ENCODE peak calls at places on chromosomes 2 and 18, in ten cellular contexts. One of them, this sample, is unnamed.

GRCh38 chr18:24791736-24792135 is 331.3 kb downstream of the HRH4 start:
- DNase-seq in AG04450: no peak
- DNase-seq in CD8-positive, alpha-beta T cell: no peak
- DNase-seq in prostate gland: no peak
- DNase-seq in H9: no peak
- DNase-seq in BE2C: no peak
- DNase-seq in IMR-90: no peak
- DNase-seq in thoracic aorta: no peak
- DNase-seq in mammary epithelial cell: no peak
- DNase-seq in OCI-LY7: no peak
- DNase-seq in this sample: no peak

GRCh38 chr2:213316001-213316735 is 31.9 kb downstream of the SPAG16 start:
- DNase-seq in BE2C: no peak
- DNase-seq in IMR-90: peak; percentile 37
- DNase-seq in H9: no peak
- DNase-seq in CD8-positive, alpha-beta T cell: no peak
- DNase-seq in AG04450: no peak
- DNase-seq in mammary epithelial cell: peak; percentile 58
- DNase-seq in thoracic aorta: no peak
- DNase-seq in OCI-LY7: no peak
- DNase-seq in prostate gland: peak; percentile 38
- DNase-seq in this sample: no peak

GRCh38 chr2:40208478-40208877 is 243.4 kb downstream of the SLC8A1 start:
- DNase-seq in CD8-positive, alpha-beta T cell: no peak
- DNase-seq in IMR-90: no peak
- DNase-seq in H9: no peak
- DNase-seq in OCI-LY7: no peak
- DNase-seq in BE2C: no peak
- DNase-seq in thoracic aorta: no peak
- DNase-seq in prostate gland: no peak
- DNase-seq in AG04450: no peak
- DNase-seq in mammary epithelial cell: no peak
- DNase-seq in this sample: no peak

GRCh38 chr2:172442072-172442895 is 14.9 kb downstream of the ITGA6 start:
- DNase-seq in H9: peak; percentile 50
- DNase-seq in BE2C: no peak
- DNase-seq in OCI-LY7: no peak
- DNase-seq in thoracic aorta: no peak
- DNase-seq in AG04450: peak; percentile 73
- DNase-seq in CD8-positive, alpha-beta T cell: no peak
- DNase-seq in IMR-90: peak; percentile 97
- DNase-seq in mammary epithelial cell: peak; percentile 100
- DNase-seq in prostate gland: peak; percentile 36
- DNase-seq in this sample: peak; percentile 56

GRCh38 chr18:56086176-56086575 is 498.2 kb upstream of the TCF4 start:
- DNase-seq in IMR-90: peak; percentile 38
- DNase-seq in OCI-LY7: no peak
- DNase-seq in CD8-positive, alpha-beta T cell: no peak
- DNase-seq in thoracic aorta: no peak
- DNase-seq in prostate gland: no peak
- DNase-seq in BE2C: no peak
- DNase-seq in AG04450: no peak
- DNase-seq in mammary epithelial cell: no peak
- DNase-seq in H9: no peak
- DNase-seq in this sample: no peak

GRCh38 chr2:183244300-183244849 is 120.1 kb downstream of the NUP35 start:
- DNase-seq in CD8-positive, alpha-beta T cell: no peak
- DNase-seq in prostate gland: no peak
- DNase-seq in OCI-LY7: no peak
- DNase-seq in thoracic aorta: no peak
- DNase-seq in BE2C: peak; percentile 5
- DNase-seq in IMR-90: no peak
- DNase-seq in AG04450: no peak
- DNase-seq in H9: peak; percentile 38
- DNase-seq in mammary epithelial cell: no peak
- DNase-seq in this sample: no peak

GRCh38 chr2:204274487-204274886 is 270.8 kb upstream of the PARD3B start:
- DNase-seq in thoracic aorta: no peak
- DNase-seq in IMR-90: no peak
- DNase-seq in OCI-LY7: no peak
- DNase-seq in H9: no peak
- DNase-seq in CD8-positive, alpha-beta T cell: no peak
- DNase-seq in BE2C: no peak
- DNase-seq in AG04450: no peak
- DNase-seq in prostate gland: no peak
- DNase-seq in mammary epithelial cell: no peak
- DNase-seq in this sample: no peak

GRCh38 chr18:48834421-48835011 is 116.2 kb downstream of the SMAD7 start:
- DNase-seq in IMR-90: peak; percentile 96
- DNase-seq in H9: peak; percentile 75
- DNase-seq in BE2C: peak; percentile 40
- DNase-seq in mammary epithelial cell: peak; percentile 94
- DNase-seq in OCI-LY7: peak; percentile 52
- DNase-seq in CD8-positive, alpha-beta T cell: peak; percentile 76
- DNase-seq in prostate gland: no peak
- DNase-seq in AG04450: peak; percentile 78
- DNase-seq in thoracic aorta: peak; percentile 76
- DNase-seq in this sample: peak; percentile 55

GRCh38 chr2:157898591-157898996 is 22.5 kb upstream of the ACVR1 start:
- DNase-seq in BE2C: no peak
- DNase-seq in thoracic aorta: no peak
- DNase-seq in mammary epithelial cell: peak; percentile 84
- DNase-seq in CD8-positive, alpha-beta T cell: peak; percentile 64
- DNase-seq in OCI-LY7: no peak
- DNase-seq in IMR-90: peak; percentile 95
- DNase-seq in prostate gland: no peak
- DNase-seq in AG04450: peak; percentile 77
- DNase-seq in H9: no peak
- DNase-seq in this sample: no peak

GRCh38 chr18:54165450-54165849 is 59.0 kb downstream of the MBD2 start:
- DNase-seq in H9: no peak
- DNase-seq in thoracic aorta: no peak
- DNase-seq in OCI-LY7: no peak
- DNase-seq in BE2C: no peak
- DNase-seq in AG04450: no peak
- DNase-seq in mammary epithelial cell: no peak
- DNase-seq in CD8-positive, alpha-beta T cell: no peak
- DNase-seq in IMR-90: no peak
- DNase-seq in prostate gland: no peak
- DNase-seq in this sample: no peak

GRCh38 chr2:21070322-21071257 is 26.7 kb upstream of the APOB start:
- DNase-seq in BE2C: peak; percentile 58
- DNase-seq in mammary epithelial cell: no peak
- DNase-seq in H9: no peak
- DNase-seq in CD8-positive, alpha-beta T cell: no peak
- DNase-seq in thoracic aorta: no peak
- DNase-seq in prostate gland: no peak
- DNase-seq in OCI-LY7: no peak
- DNase-seq in AG04450: no peak
- DNase-seq in IMR-90: no peak
- DNase-seq in this sample: no peak

GRCh38 chr2:218444692-218445357 is 25.9 kb downstream of the VIL1 start:
- DNase-seq in prostate gland: peak; percentile 38
- DNase-seq in AG04450: no peak
- DNase-seq in CD8-positive, alpha-beta T cell: no peak
- DNase-seq in thoracic aorta: no peak
- DNase-seq in mammary epithelial cell: no peak
- DNase-seq in IMR-90: no peak
- DNase-seq in H9: no peak
- DNase-seq in BE2C: peak; percentile 28
- DNase-seq in OCI-LY7: no peak
- DNase-seq in this sample: no peak

GRCh38 chr18:44466997-44467396 is 213.7 kb upstream of the SETBP1 start:
- DNase-seq in prostate gland: no peak
- DNase-seq in OCI-LY7: no peak
- DNase-seq in AG04450: no peak
- DNase-seq in BE2C: no peak
- DNase-seq in thoracic aorta: no peak
- DNase-seq in mammary epithelial cell: no peak
- DNase-seq in IMR-90: no peak
- DNase-seq in CD8-positive, alpha-beta T cell: no peak
- DNase-seq in H9: no peak
- DNase-seq in this sample: no peak

GRCh38 chr2:98875081-98875728 is 60.8 kb downstream of the CRACDL start:
- DNase-seq in mammary epithelial cell: no peak
- DNase-seq in prostate gland: no peak
- DNase-seq in thoracic aorta: no peak
- DNase-seq in BE2C: no peak
- DNase-seq in CD8-positive, alpha-beta T cell: no peak
- DNase-seq in AG04450: no peak
- DNase-seq in H9: no peak
- DNase-seq in OCI-LY7: no peak
- DNase-seq in IMR-90: no peak
- DNase-seq in this sample: no peak

GRCh38 chr2:129467012-129467779 is 512.3 kb upstream of the RAB6C start:
- DNase-seq in IMR-90: no peak
- DNase-seq in CD8-positive, alpha-beta T cell: no peak
- DNase-seq in OCI-LY7: no peak
- DNase-seq in thoracic aorta: no peak
- DNase-seq in AG04450: no peak
- DNase-seq in mammary epithelial cell: no peak
- DNase-seq in H9: no peak
- DNase-seq in BE2C: no peak
- DNase-seq in prostate gland: no peak
- DNase-seq in this sample: no peak

GRCh38 chr2:223993634-223994232 is 36.5 kb downstream of the MRPL44 start:
- DNase-seq in prostate gland: peak; percentile 60
- DNase-seq in IMR-90: peak; percentile 82
- DNase-seq in AG04450: peak; percentile 53
- DNase-seq in thoracic aorta: peak; percentile 15
- DNase-seq in H9: no peak
- DNase-seq in CD8-positive, alpha-beta T cell: peak; percentile 67
- DNase-seq in BE2C: peak; percentile 73
- DNase-seq in OCI-LY7: peak; percentile 74
- DNase-seq in mammary epithelial cell: peak; percentile 48
- DNase-seq in this sample: peak; percentile 49

GRCh38 chr2:223989206-223989859 is 32.1 kb downstream of the MRPL44 start:
- DNase-seq in thoracic aorta: no peak
- DNase-seq in IMR-90: no peak
- DNase-seq in OCI-LY7: no peak
- DNase-seq in mammary epithelial cell: no peak
- DNase-seq in prostate gland: no peak
- DNase-seq in CD8-positive, alpha-beta T cell: no peak
- DNase-seq in BE2C: no peak
- DNase-seq in AG04450: no peak
- DNase-seq in H9: no peak
- DNase-seq in this sample: no peak

GRCh38 chr2:223991611-223992010 is 34.3 kb downstream of the MRPL44 start:
- DNase-seq in OCI-LY7: no peak
- DNase-seq in AG04450: no peak
- DNase-seq in thoracic aorta: no peak
- DNase-seq in IMR-90: no peak
- DNase-seq in CD8-positive, alpha-beta T cell: no peak
- DNase-seq in prostate gland: no peak
- DNase-seq in H9: no peak
- DNase-seq in BE2C: no peak
- DNase-seq in mammary epithelial cell: no peak
- DNase-seq in this sample: no peak

GRCh38 chr2:223994562-223995162 is 37.4 kb downstream of the MRPL44 start:
- DNase-seq in mammary epithelial cell: no peak
- DNase-seq in H9: no peak
- DNase-seq in IMR-90: no peak
- DNase-seq in thoracic aorta: no peak
- DNase-seq in OCI-LY7: no peak
- DNase-seq in BE2C: no peak
- DNase-seq in AG04450: no peak
- DNase-seq in prostate gland: no peak
- DNase-seq in CD8-positive, alpha-beta T cell: no peak
- DNase-seq in this sample: no peak

DNA sequence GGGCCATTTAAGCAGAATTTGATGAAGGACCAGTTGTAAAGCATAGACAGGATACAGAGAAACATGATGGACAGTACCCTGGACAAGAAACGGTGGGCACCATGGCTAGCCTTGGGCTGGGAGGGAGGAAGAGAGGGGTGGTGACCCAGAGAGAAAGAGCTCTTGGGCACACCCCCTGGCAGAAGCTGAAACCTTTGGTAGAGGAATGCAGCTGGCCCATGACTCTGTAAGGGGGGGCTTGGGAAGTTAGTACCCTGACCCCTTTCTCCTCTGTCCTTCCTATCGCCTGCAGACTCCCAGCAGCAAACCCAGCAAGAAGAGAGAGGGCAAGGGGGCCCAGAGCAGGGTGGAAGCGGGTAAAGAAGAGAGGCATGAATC is 32.6 kb downstream of the MRPL44 start:
- DNase-seq in IMR-90: no peak
- DNase-seq in mammary epithelial cell: no peak
- DNase-seq in prostate gland: no peak
- DNase-seq in BE2C: no peak
- DNase-seq in H9: no peak
- DNase-seq in OCI-LY7: no peak
- DNase-seq in thoracic aorta: no peak
- DNase-seq in AG04450: no peak
- DNase-seq in CD8-positive, alpha-beta T cell: no peak
- DNase-seq in this sample: no peak
- H3K9me3 ChIP-seq in IMR-90: no peaks in the 10 kb centered on the region
- H3K9me3 ChIP-seq in mammary epithelial cell: no peaks in the 10 kb centered on the region
- H3K9me3 ChIP-seq in prostate gland: no peaks in the 10 kb centered on the region
- H3K9me3 ChIP-seq in BE2C: no peaks in the 10 kb centered on the region
- H3K9me3 ChIP-seq in H9: no peaks in the 10 kb centered on the region
- H3K9me3 ChIP-seq in OCI-LY7: no peaks in the 10 kb centered on the region
- H3K9me3 ChIP-seq in thoracic aorta: no peaks in the 10 kb centered on the region
- H3K9me3 ChIP-seq in AG04450: no peaks in the 10 kb centered on the region
- H3K9me3 ChIP-seq in CD8-positive, alpha-beta T cell: no peaks in the 10 kb centered on the region
- H3K9me3 ChIP-seq in this sample: no peaks in the 10 kb centered on the region

GRCh38 chr2:156589381-156590079 is 153.4 kb downstream of the GPD2 start:
- DNase-seq in IMR-90: peak; percentile 62
- DNase-seq in prostate gland: peak; percentile 11
- DNase-seq in H9: no peak
- DNase-seq in thoracic aorta: no peak
- DNase-seq in AG04450: peak; percentile 11
- DNase-seq in CD8-positive, alpha-beta T cell: no peak
- DNase-seq in mammary epithelial cell: peak; percentile 25
- DNase-seq in BE2C: no peak
- DNase-seq in OCI-LY7: peak; percentile 35
- DNase-seq in this sample: peak; percentile 5
- TF ChIP-seq CTCF in IMR-90: peak; percentile 72
- TF ChIP-seq CTCF in prostate gland: peak; percentile 61
- TF ChIP-seq CTCF in H9: peak; percentile 69
- TF ChIP-seq CTCF in thoracic aorta: peak; percentile 39
- TF ChIP-seq CTCF in AG04450: peak; percentile 68
- TF ChIP-seq CTCF in CD8-positive, alpha-beta T cell: peak; percentile 87
- TF ChIP-seq CTCF in mammary epithelial cell: peak; percentile 27
- TF ChIP-seq CTCF in BE2C: peak; percentile 50
- TF ChIP-seq CTCF in OCI-LY7: peak; percentile 77
- TF ChIP-seq CTCF in this sample: peak; percentile 78

GRCh38 chr18:79484661-79485621 is 89.2 kb downstream of the NFATC1 start:
- DNase-seq in IMR-90: peak; percentile 98
- DNase-seq in AG04450: peak; percentile 74
- DNase-seq in H9: no peak
- DNase-seq in thoracic aorta: no peak
- DNase-seq in BE2C: no peak
- DNase-seq in OCI-LY7: no peak
- DNase-seq in CD8-positive, alpha-beta T cell: no peak
- DNase-seq in mammary epithelial cell: no peak
- DNase-seq in prostate gland: no peak
- DNase-seq in this sample: no peak
- H3K9me3 ChIP-seq in IMR-90: no peaks in the 10 kb centered on the region
- H3K9me3 ChIP-seq in AG04450: peaks cover 21% of the 10 kb centered on the region
- H3K9me3 ChIP-seq in H9: no peaks in the 10 kb centered on the region
- H3K9me3 ChIP-seq in thoracic aorta: no peaks in the 10 kb centered on the region
- H3K9me3 ChIP-seq in BE2C: no peaks in the 10 kb centered on the region
- H3K9me3 ChIP-seq in OCI-LY7: no peaks in the 10 kb centered on the region
- H3K9me3 ChIP-seq in CD8-positive, alpha-beta T cell: no peaks in the 10 kb centered on the region
- H3K9me3 ChIP-seq in mammary epithelial cell: peaks cover 53% of the 10 kb centered on the region
- H3K9me3 ChIP-seq in prostate gland: no peaks in the 10 kb centered on the region
- H3K9me3 ChIP-seq in this sample: no peaks in the 10 kb centered on the region

GRCh38 chr2:31386648-31387047 is 27.9 kb downstream of the XDH start:
- DNase-seq in AG04450: no peak
- DNase-seq in BE2C: no peak
- DNase-seq in CD8-positive, alpha-beta T cell: peak; percentile 4
- DNase-seq in mammary epithelial cell: no peak
- DNase-seq in thoracic aorta: no peak
- DNase-seq in OCI-LY7: peak; percentile 10
- DNase-seq in prostate gland: no peak
- DNase-seq in IMR-90: no peak
- DNase-seq in H9: peak; percentile 55
- DNase-seq in this sample: no peak
- TF ChIP-seq CTCF in AG04450: peak; percentile 21
- TF ChIP-seq CTCF in BE2C: peak; percentile 16
- TF ChIP-seq CTCF in CD8-positive, alpha-beta T cell: no peak
- TF ChIP-seq CTCF in mammary epithelial cell: no peak
- TF ChIP-seq CTCF in thoracic aorta: no peak
- TF ChIP-seq CTCF in OCI-LY7: no peak
- TF ChIP-seq CTCF in prostate gland: no peak
- TF ChIP-seq CTCF in IMR-90: no peak
- TF ChIP-seq CTCF in H9: peak; percentile 34
- TF ChIP-seq CTCF in this sample: no peak

This sample was measured in CD4-positive, alpha-beta T cell.